ENCODE peak calls at places on chromosomes 13 and 19, in eight cellular contexts. E, L, B, S, U, Q, D and G are unnamed samples. For H3K27me3, the result is how much of the 10 kb centered on the place peaks cover.

GRCh38 chr13:33816912-33817311 is 1.0 kb upstream of the RFC3 start:
- DNase-seq in E (no peak), L (no peak), B (no peak), S (no peak), U (no peak), Q (no peak), D (no peak), G (no peak)

GRCh38 chr19:55947532-55947931 is at the start of gene NLRP8:
- DNase-seq in E (no peak), L (no peak), B (no peak), S (no peak), U (no peak), Q (no peak), D (no peak), G (no peak)

GRCh38 chr13:109816112-109816978 is 30.0 kb upstream of the IRS2 start:
- DNase-seq in E (no peak), L (no peak), B (peak), S (no peak), U (no peak), Q (no peak), D (no peak), G (no peak)

GRCh38 chr19:36009220-36009619 is 607 bp upstream of the SYNE4 start:
- DNase-seq in E (no peak), L (peak), B (peak), S (peak), U (peak), Q (no peak), D (peak), G (no peak)

GRCh38 chr19:40413291-40413994 is at the start of gene PRX:
- DNase-seq in E (no peak), L (no peak), B (no peak), S (no peak), U (peak), Q (no peak), D (no peak), G (no peak)

GRCh38 chr19:45884682-45885555 is 1.0 kb downstream of the IRF2BP1 start:
- DNase-seq in E (no peak), L (peak), B (no peak), S (no peak), U (peak), Q (no peak), D (no peak), G (no peak)

GRCh38 chr19:30659638-30660037 is 287.5 kb downstream of the ZNF536 start:
- DNase-seq in E (no peak), L (no peak), B (no peak), S (no peak), U (no peak), Q (no peak), D (no peak), G (no peak)

GRCh38 chr13:27481766-27482165 is 31.4 kb upstream of the MTIF3 start:
- DNase-seq in E (no peak), L (no peak), B (peak), S (peak), U (peak), Q (peak), D (peak), G (no peak)

GRCh38 chr13:26498524-26499208 is 58.8 kb upstream of the WASF3 start:
- DNase-seq in E (no peak), L (no peak), B (no peak), S (no peak), U (no peak), Q (no peak), D (peak), G (no peak)

GRCh38 chr13:91220872-91221271 is 126.6 kb upstream of the MIR17HG start:
- DNase-seq in E (no peak), L (no peak), B (no peak), S (no peak), U (no peak), Q (no peak), D (no peak), G (no peak)

DNA sequence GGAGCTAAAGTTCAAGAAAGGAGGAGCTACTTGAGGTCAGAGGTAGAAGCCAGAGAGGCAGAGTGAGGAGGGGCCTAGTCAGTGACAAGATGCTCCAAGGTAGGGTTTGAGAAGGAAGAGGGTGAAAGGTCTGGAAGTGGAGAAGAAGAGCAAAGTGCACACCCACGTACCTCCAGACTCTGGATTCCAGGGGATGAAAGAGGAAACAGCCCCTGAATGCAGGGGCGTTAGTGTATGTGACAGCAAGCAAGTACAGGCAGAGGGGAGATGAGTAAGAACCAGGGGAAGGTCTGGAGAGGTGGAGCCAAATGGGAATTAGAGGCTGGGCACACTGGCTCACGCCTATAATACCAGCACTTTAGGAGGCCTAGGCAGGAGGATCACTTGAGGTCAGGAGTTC is 8.7 kb downstream of the RPS28 start:
- DNase-seq in E (no peak), L (no peak), B (no peak), S (no peak), U (no peak), Q (no peak), D (no peak), G (no peak)
- H3K27me3 ChIP-seq in E (under half), L (under half), B (under half), S (under half), U (under half), Q (under half), D (under half), G (under half)

GRCh38 chr19:18999896-19000620 is 33.3 kb downstream of the SUGP2 start:
- DNase-seq in E (no peak), L (no peak), B (no peak), S (no peak), U (peak), Q (no peak), D (no peak), G (no peak)
- TF ChIP-seq CTCF in E (no peak), L (no peak), B (peak), S (peak), U (peak), Q (peak), D (peak), G (peak)

GRCh38 chr13:44191103-44191502 is 182.5 kb upstream of the SERP2 start:
- DNase-seq in E (no peak), L (no peak), B (no peak), S (no peak), U (no peak), Q (no peak), D (no peak), G (no peak)
- H3K4me3 ChIP-seq in E (peak), L (no peak), B (no peak), S (no peak), U (no peak), Q (peak), D (no peak), G (no peak)

GRCh38 chr13:20069956-20070355 is 90.9 kb downstream of the GJA3 start:
- DNase-seq in E (no peak), L (no peak), B (no peak), S (no peak), U (no peak), Q (no peak), D (no peak), G (peak)

GRCh38 chr13:20058476-20058875 is 99.9 kb downstream of the ZMYM2 start:
- DNase-seq in E (no peak), L (no peak), B (no peak), S (no peak), U (no peak), Q (no peak), D (no peak), G (no peak)

GRCh38 chr13:20065516-20065915 is 95.3 kb downstream of the GJA3 start:
- DNase-seq in E (no peak), L (no peak), B (no peak), S (no peak), U (no peak), Q (no peak), D (no peak), G (no peak)

GRCh38 chr13:20064128-20064527 is 96.7 kb downstream of the GJA3 start:
- DNase-seq in E (no peak), L (no peak), B (no peak), S (no peak), U (no peak), Q (no peak), D (peak), G (no peak)
- H3K27me3 ChIP-seq in E (under half), L (under half), B (under half), S (under half), U (under half), Q (under half), D (under half), G (under half)

GRCh38 chr19:52535831-52536800 is 8.6 kb downstream of the ZNF808 start:
- DNase-seq in E (peak), L (peak), B (no peak), S (peak), U (peak), Q (no peak), D (peak), G (peak)
- TF ChIP-seq CTCF in E (no peak), L (peak), B (no peak), S (no peak), U (peak), Q (no peak), D (peak), G (peak)

DNA sequence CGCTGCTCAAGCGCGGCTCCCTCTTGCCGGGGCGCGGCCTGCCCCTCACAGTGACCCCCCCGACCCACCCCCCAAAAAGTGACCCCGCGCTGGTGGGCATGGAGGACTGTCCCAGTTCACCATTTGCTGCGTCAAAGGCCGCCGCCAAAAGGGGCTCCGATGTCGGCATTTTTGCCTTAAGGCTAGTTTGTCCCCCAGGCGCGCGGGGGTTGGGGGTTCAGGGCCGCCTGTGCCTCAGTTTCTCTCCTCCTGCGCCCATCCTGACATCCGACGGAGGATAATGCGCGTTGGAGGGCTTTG is 17.1 kb downstream of the NFIX start:
- DNase-seq in E (no peak), L (no peak), B (no peak), S (no peak), U (no peak), Q (no peak), D (no peak), G (no peak)
- H3K4me3 ChIP-seq in E (peak), L (peak), B (peak), S (no peak), U (no peak), Q (peak), D (peak), G (no peak)

GRCh38 chr19:53906211-53907192 is 2.6 kb upstream of the CACNG7 start:
- DNase-seq in E (no peak), L (peak), B (peak), S (peak), U (peak), Q (no peak), D (no peak), G (no peak)
- H3K27me3 ChIP-seq in E (under half), L (half or more), B (under half), S (half or more), U (half or more), Q (under half), D (under half), G (under half)

GRCh38 chr13:63838366-63839110 is 2422.9 kb upstream of the PCDH20 start:
- DNase-seq in E (no peak), L (no peak), B (no peak), S (no peak), U (peak), Q (no peak), D (no peak), G (no peak)
- TF ChIP-seq CTCF in E (no peak), L (no peak), B (no peak), S (no peak), U (no peak), Q (no peak), D (no peak), G (no peak)